ENCODE peak calls at places on chromosomes 13 and 19, in five cellular contexts. V is hepatocyte, Q is neural progenitor cell, C is fibroblast of lung, F is IMR-90. A is an unnamed sample.
A peak's percentile ranks its signal among the peaks of the same experiment; 100 is the strongest.

GRCh38 chr13:105432408-105432807 is 1103.1 kb downstream of the EFNB2 start:
- DNase-seq in Q (no peak), C (no peak), V (no peak), F (no peak), A (no peak)

GRCh38 chr13:38755792-38756191 is 68.9 kb downstream of the FREM2 start:
- DNase-seq in C (no peak), Q (no peak), F (no peak), V (no peak), A (no peak)

GRCh38 chr13:73521291-73521626 is 462.5 kb downstream of the KLF5 start:
- DNase-seq in Q (no peak), C (no peak), F (no peak), V (no peak), A (no peak)

GRCh38 chr13:34155931-34156607 is 338.1 kb downstream of the RFC3 start:
- DNase-seq in Q (no peak), F (peak; percentile 39), V (peak; percentile 68), C (peak; percentile 83), A (peak; percentile 49)

GRCh38 chr19:55099557-55100506 is 17.6 kb downstream of the PPP1R12C start:
- DNase-seq in F (no peak), Q (peak; percentile 46), V (no peak), C (no peak), A (no peak)

GRCh38 chr13:56909896-56910600 is 230.7 kb upstream of the PRR20A start:
- DNase-seq in C (no peak), Q (no peak), F (no peak), V (no peak), A (no peak)

GRCh38 chr13:74118328-74118727 is 15.9 kb downstream of the KLF12 start:
- DNase-seq in F (no peak), V (no peak), Q (no peak), C (no peak), A (no peak)

GRCh38 chr13:106033634-106034033 is 501.8 kb downstream of the EFNB2 start:
- DNase-seq in V (peak; percentile 23), F (peak; percentile 59), C (peak; percentile 63), Q (no peak), A (peak; percentile 76)

GRCh38 chr13:31998131-31998530 is 33.4 kb upstream of the FRY start:
- DNase-seq in C (peak; percentile 18), V (peak; percentile 13), F (no peak), Q (no peak), A (no peak)

GRCh38 chr13:85588359-85588758 is 210.9 kb downstream of the SLITRK6 start:
- DNase-seq in C (no peak), F (no peak), V (no peak), Q (no peak), A (no peak)

GRCh38 chr13:85586856-85587255 is 212.4 kb downstream of the SLITRK6 start:
- DNase-seq in V (no peak), F (no peak), C (no peak), Q (no peak), A (no peak)

GRCh38 chr13:85586422-85586831 is 212.8 kb downstream of the SLITRK6 start:
- DNase-seq in C (peak; percentile 93), V (no peak), Q (no peak), F (peak; percentile 85), A (no peak)

DNA sequence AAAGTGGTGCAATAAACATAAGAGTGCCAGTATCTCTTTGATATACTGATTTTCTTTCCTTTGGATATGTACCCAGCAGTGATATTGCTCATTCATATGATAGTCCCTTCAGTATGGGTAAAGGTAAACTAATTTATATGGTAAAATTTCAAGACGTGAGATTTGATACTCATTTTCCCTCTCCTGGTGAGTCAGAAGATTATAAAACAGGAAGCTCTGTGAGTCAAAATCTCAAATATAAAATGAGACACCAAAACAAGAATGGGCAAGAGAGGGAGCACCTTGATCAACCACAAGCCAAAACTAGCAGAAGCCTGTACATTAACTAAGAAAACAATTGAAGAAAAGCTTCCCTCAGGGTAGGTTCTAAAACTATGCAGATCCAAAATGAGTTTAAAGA is 216.3 kb downstream of the SLITRK6 start:
- DNase-seq in F (peak; percentile 28), V (no peak), C (peak; percentile 17), Q (no peak), A (no peak)
- H2AFZ ChIP-seq in F (no peak overlapping the region), V (no peak overlapping the region), C (no peak overlapping the region), Q (no peak overlapping the region), A (no peak overlapping the region)

GRCh38 chr13:114120486-114121430 is 11.7 kb downstream of the RASA3 start:
- DNase-seq in F (no peak), Q (no peak), C (no peak), V (no peak), A (peak; percentile 28)

GRCh38 chr13:114116734-114117133 is 15.7 kb downstream of the RASA3 start:
- DNase-seq in C (no peak), V (no peak), Q (no peak), F (no peak), A (no peak)

GRCh38 chr13:114118086-114118762 is 14.2 kb downstream of the RASA3 start:
- DNase-seq in F (no peak), C (no peak), V (no peak), Q (no peak), A (peak; percentile 48)

GRCh38 chr13:114118763-114119123 is 13.7 kb downstream of the RASA3 start:
- DNase-seq in V (peak; percentile 70), Q (no peak), C (peak; percentile 80), F (peak; percentile 74), A (peak; percentile 65)

GRCh38 chr13:114119196-114119595 is 13.2 kb downstream of the RASA3 start:
- DNase-seq in Q (peak; percentile 77), C (peak; percentile 95), V (peak; percentile 80), F (peak; percentile 95), A (peak; percentile 92)
- H3K4me1 ChIP-seq in Q (peaks cover 25% of the 10 kb centered on the region), C (peaks cover 55% of the 10 kb centered on the region), V (peaks cover 33% of the 10 kb centered on the region), F (peaks cover 37% of the 10 kb centered on the region), A (peaks cover 43% of the 10 kb centered on the region)

GRCh38 chr13:49874430-49874829 is 61.7 kb downstream of the SPRYD7 start:
- DNase-seq in C (no peak), Q (no peak), V (no peak), F (no peak), A (no peak)

GRCh38 chr13:49877629-49878218 is 58.4 kb downstream of the SPRYD7 start:
- DNase-seq in F (no peak), Q (peak; percentile 41), C (peak; percentile 6), V (no peak), A (no peak)

DNA sequence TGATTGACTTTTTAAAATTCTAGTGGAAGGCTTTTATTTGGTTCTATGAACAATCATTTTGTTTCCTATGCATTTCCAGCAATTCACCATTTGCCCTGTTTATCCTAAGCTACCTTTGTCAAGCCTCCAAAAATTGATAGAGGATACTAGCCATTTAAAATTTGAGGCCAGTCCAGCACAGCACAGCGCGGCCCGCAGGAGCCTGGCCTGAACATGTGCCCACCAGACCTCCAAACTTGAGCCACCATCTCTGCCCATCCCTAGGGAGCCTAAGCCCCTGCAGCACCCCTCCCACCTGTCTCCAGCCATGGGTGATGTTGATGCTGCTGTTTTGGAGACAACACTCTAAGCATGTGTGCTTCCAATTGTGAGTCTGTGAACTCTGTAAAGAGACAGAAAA is 57.5 kb downstream of the SPRYD7 start:
- DNase-seq in V (no peak), Q (no peak), F (no peak), C (no peak), A (no peak)
- H2AFZ ChIP-seq in V (no peak overlapping the region), Q (no peak overlapping the region), F (no peak overlapping the region), C (no peak overlapping the region), A (no peak overlapping the region)

GRCh38 chr19:15399635-15400034 is 19.2 kb downstream of the AKAP8L start:
- DNase-seq in F (no peak), V (no peak), Q (no peak), C (no peak), A (no peak)

GRCh38 chr19:15398501-15399233 is 19.1 kb upstream of the AKAP8 start:
- DNase-seq in F (no peak), Q (no peak), V (no peak), C (no peak), A (no peak)

GRCh38 chr19:15400521-15401396 is 18.0 kb downstream of the AKAP8L start:
- DNase-seq in C (no peak), Q (no peak), F (no peak), V (no peak), A (no peak)

GRCh38 chr19:15397782-15398181 is 18.2 kb upstream of the AKAP8 start:
- DNase-seq in V (no peak), F (no peak), C (no peak), Q (no peak), A (no peak)

DNA sequence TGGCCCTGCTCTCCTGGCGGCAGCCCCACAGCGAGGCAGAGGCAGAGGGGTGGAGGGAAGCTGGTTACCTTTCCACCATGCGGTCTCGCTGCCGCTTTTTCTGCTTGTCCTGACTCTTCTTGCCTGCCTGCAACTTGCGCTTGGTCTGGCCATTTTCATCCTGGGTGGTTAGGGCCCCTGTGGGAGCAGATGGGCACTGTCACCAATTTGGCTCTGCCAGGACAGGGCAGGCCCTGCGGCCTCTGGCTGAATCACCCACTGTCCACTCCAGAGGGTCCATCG is 19.6 kb upstream of the AKAP8 start:
- DNase-seq in Q (no peak), F (no peak), C (no peak), V (no peak), A (no peak)
- H3K4me1 ChIP-seq in Q (no peaks in the 10 kb centered on the region), F (no peaks in the 10 kb centered on the region), C (no peaks in the 10 kb centered on the region), V (no peaks in the 10 kb centered on the region), A (peaks cover under 1% of the 10 kb centered on the region)

DNA sequence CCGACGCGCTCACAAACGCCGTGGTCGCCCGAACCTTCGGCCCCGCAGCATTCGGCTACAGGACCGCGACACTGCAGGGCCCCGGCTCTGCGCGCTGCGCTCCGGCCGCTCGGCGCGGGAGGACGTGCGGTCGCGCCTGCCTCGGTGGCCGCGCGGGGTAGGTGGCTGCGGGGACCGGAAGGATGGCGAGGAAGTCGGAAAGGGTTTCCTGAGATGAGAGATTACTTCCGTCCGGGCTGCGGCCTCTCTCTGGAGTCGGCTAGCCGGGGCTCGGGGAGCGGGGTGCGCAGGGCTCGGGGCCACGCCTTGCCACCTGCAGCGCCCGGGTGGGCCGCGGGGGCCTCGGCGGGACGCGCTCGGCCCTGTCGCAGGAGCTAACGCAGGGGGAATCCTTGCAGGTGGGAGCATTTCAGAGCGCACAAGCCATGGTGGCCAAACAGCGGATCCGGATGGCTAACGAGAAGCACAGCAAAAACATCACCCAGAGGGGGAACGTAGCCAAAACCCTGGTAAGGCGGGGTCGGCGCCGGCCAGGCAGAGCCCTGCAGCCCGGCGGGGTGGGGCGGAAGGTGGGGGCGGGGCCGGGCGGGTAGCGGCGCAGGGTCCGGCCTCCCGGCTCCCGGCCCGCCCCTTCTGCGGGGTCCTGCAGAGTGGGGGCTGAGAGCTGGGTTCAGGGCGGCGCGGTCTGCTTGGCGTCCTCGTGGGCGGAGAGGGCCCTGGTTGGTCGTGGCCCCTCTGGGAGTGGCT is at the start of gene SERP2:
- DNase-seq in F (no peak), V (peak; percentile 55), Q (peak; percentile 84), C (peak; percentile 34), A (peak; percentile 43)
- H2AFZ ChIP-seq in F (peak within 1 kb of the TSS; percentile 89), V (peak within 1 kb of the TSS; percentile 71), Q (peak within 1 kb of the TSS; percentile 94), C (peak within 1 kb of the TSS; percentile 82), A (peak within 1 kb of the TSS; percentile 92)

GRCh38 chr19:29714371-29714952 is 599 bp downstream of the C19orf12 start:
- DNase-seq in V (no peak), F (no peak), C (no peak), Q (no peak), A (peak; percentile 10)
- H3K4me1 ChIP-seq in V (peaks cover 20% of the 10 kb centered on the region), F (peaks cover 6% of the 10 kb centered on the region), C (peaks cover 6% of the 10 kb centered on the region), Q (peaks cover 7% of the 10 kb centered on the region), A (peaks cover 14% of the 10 kb centered on the region)

GRCh38 chr13:37598572-37598971 is at the start of gene POSTN:
- DNase-seq in C (peak; percentile 71), V (peak; percentile 26), Q (no peak), F (peak; percentile 49), A (peak; percentile 34)
- H2AFZ ChIP-seq in C (peak within 1 kb of the TSS; percentile 63), V (no peak within 1 kb of the TSS), Q (peak within 1 kb of the TSS; percentile 57), F (peak within 1 kb of the TSS; percentile 61), A (peak within 1 kb of the TSS; percentile 62)

GRCh38 chr19:21383980-21384582 is 12.9 kb upstream of the ZNF493 start:
- DNase-seq in V (no peak), C (no peak), Q (no peak), F (no peak), A (no peak)
- H3K4me1 ChIP-seq in V (no peaks in the 10 kb centered on the region), C (no peaks in the 10 kb centered on the region), Q (no peaks in the 10 kb centered on the region), F (no peaks in the 10 kb centered on the region), A (no peaks in the 10 kb centered on the region)